ENCODE peak calls at places on chromosomes 2 and 18, in five cellular contexts. O is neural crest cell, W is A549, J is fibroblast of the aortic adventitia, I is bronchial epithelial cell. Y is an unnamed sample.

GRCh38 chr18:2534906-2535305 is 36.4 kb downstream of the METTL4 start:
- DNase-seq in I (no peak), J (no peak), O (no peak), W (no peak), Y (no peak)

GRCh38 chr2:206241767-206242166 is 32.7 kb upstream of the ZDBF2 start:
- DNase-seq in I (no peak), J (peak), O (no peak), W (no peak), Y (peak)

GRCh38 chr2:32652555-32653209 is 24.8 kb downstream of the TTC27 start:
- DNase-seq in I (no peak), W (no peak), J (peak), O (no peak), Y (no peak)

GRCh38 chr2:191728710-191729597 is 51.0 kb downstream of the NABP1 start:
- DNase-seq in I (peak), W (peak), J (peak), O (no peak), Y (no peak)

GRCh38 chr18:54958711-54959625 is at the start of gene CCDC68:
- DNase-seq in O (no peak), I (peak), W (peak), J (no peak), Y (no peak)

GRCh38 chr18:44096016-44096415 is 584.7 kb upstream of the SETBP1 start:
- DNase-seq in O (no peak), W (no peak), I (peak), J (peak), Y (no peak)

GRCh38 chr18:33440384-33441043 is at the start of gene CCDC178:
- DNase-seq in W (no peak), I (no peak), O (peak), J (peak), Y (no peak)

GRCh38 chr2:10635430-10635829 is 54.3 kb downstream of the NOL10 start:
- DNase-seq in O (no peak), W (no peak), I (no peak), J (no peak), Y (no peak)

GRCh38 chr2:206084468-206084869 is 1.5 kb downstream of the INO80D start:
- DNase-seq in I (peak), O (peak), J (peak), W (peak), Y (peak)

GRCh38 chr18:79156330-79156729 is 87.1 kb downstream of the ATP9B start:
- DNase-seq in J (no peak), I (no peak), W (no peak), O (no peak), Y (no peak)

GRCh38 chr2:177161741-177162440 is 50.7 kb upstream of the HNRNPA3 start:
- DNase-seq in O (no peak), J (peak), W (peak), I (peak), Y (peak)

GRCh38 chr18:70288851-70289328 is at the start of gene SOCS6:
- DNase-seq in J (peak), I (no peak), O (peak), W (no peak), Y (peak)

GRCh38 chr2:209472386-209472832 is 48.6 kb downstream of the MAP2 start:
- DNase-seq in I (peak), W (peak), J (peak), O (no peak), Y (peak)

GRCh38 chr2:75499534-75499933 is 61.2 kb downstream of the EVA1A start:
- DNase-seq in J (no peak), W (no peak), I (no peak), O (no peak), Y (no peak)

GRCh38 chr18:66971951-66972350 is 368.1 kb upstream of the CDH19 start:
- DNase-seq in W (no peak), O (no peak), J (no peak), I (no peak), Y (no peak)

GRCh38 chr2:212843409-212844199 is 305.0 kb upstream of the ERBB4 start:
- DNase-seq in W (no peak), J (peak), I (peak), O (no peak), Y (peak)

GRCh38 chr18:3665780-3666525 is 216.0 kb downstream of the TGIF1 start:
- DNase-seq in I (peak), W (peak), J (peak), O (peak), Y (peak)
- TF ChIP-seq CTCF in I (peak), W (peak), J (peak), O (peak), Y (peak)

DNA sequence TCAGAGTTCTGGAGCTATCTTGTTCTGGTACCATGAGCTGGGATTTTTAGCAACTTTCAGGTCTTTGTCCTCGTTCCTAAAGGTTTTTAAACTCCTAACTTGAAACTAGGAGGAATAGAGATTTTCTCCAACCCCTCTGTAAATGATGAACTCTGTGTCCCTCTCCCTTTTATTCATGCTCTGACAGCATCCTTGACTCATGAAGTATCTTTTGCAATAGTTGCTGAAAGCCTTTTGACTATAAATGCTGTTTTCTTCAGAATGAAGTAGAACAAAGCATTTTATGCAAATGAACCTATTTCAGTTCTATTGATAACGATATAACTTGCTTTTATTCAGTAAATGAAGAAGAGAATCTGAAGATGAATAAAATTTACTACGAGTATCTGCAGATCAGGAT is 17.0 kb upstream of the MAPRE2 start:
- DNase-seq in O (no peak), J (no peak), I (peak), W (no peak), Y (no peak)
- TF ChIP-seq CTCF in O (no peak), J (no peak), I (no peak), W (no peak), Y (no peak)

GRCh38 chr2:113202305-113203216 is 28.8 kb downstream of the PSD4 start:
- DNase-seq in J (no peak), I (no peak), W (no peak), O (no peak), Y (no peak)
- TF ChIP-seq CTCF in J (no peak), I (no peak), W (no peak), O (no peak), Y (no peak)

DNA sequence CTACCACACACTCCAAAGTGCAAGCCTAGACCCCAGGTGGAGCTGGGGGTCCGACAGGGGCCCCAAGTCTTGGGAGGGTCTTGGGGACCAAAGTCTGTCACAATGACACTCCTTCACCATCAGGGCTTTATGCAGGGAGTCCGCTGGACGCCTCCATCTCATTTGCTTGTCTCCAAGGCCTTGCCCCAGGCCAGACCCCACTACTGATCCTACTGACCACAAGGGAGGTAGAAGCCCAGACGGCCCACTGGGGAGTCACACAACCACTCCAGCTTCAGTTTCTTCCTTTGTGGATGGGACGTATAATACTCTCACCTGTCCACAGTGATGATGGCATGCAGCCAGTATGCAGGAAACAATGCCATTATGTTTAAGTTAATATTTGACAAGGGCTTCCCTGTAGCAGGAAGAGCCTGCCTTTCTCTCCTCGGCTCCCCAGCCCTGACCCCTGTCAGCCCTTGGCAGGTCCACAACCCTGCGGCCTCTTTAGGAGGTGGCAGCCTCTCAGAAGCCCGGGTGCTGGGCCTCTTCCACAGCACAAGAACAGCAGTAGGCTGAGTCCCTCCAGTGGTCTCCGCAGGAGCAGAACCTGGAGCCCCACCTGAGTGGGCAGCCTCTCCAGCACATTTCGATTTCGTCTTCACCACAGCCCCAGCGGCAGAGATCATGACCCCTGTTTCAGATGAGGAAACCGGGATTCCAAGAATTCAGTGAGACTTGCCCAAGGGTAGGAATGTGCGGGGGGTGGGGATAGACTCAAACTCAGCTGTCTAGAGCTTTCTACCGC is 6.5 kb downstream of the BIN1 start:
- DNase-seq in J (peak), I (peak), W (peak), O (no peak), Y (no peak)
- TF ChIP-seq CTCF in J (no peak), I (no peak), W (no peak), O (no peak), Y (no peak)

DNA sequence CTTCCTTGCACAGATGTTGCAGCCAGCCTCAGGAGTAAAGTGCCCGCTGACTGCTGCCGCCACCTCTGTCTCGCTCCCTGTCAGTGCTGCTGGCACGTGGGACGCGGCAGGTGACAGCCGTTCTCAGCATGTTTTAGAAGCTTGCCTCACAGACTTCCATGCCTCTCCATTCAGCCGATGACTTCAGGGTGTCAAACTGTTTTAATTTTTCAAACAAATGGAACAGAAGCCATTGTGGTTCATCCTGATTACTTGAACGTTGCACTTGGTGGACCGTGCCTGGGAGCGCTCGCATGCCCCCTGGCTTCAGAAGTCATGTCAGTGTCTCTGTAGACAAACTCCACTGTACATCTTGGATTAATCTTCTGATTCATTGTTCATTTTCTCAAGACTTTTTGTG is 62.7 kb upstream of the EML6 start:
- DNase-seq in O (no peak), I (no peak), J (no peak), W (no peak), Y (no peak)
- TF ChIP-seq CTCF in O (no peak), I (no peak), J (no peak), W (no peak), Y (peak)

GRCh38 chr2:111617804-111618576 is 266.0 kb downstream of the ANAPC1 start:
- DNase-seq in W (no peak), I (no peak), J (peak), O (no peak), Y (no peak)
- TF ChIP-seq CTCF in W (no peak), I (peak), J (peak), O (no peak), Y (no peak)

GRCh38 chr18:49728542-49728941 is 84.8 kb downstream of the ACAA2 start:
- DNase-seq in O (peak), J (peak), W (peak), I (peak), Y (peak)
- TF ChIP-seq CTCF in O (peak), J (peak), W (peak), I (peak), Y (peak)